ENCODE peak calls at places on chromosomes 3 and 15, in five cellular contexts. K is H1, J is K562, T is HepG2, W is GM12878. C is an unnamed sample.

GRCh38 chr3:165339753-165340152 is 143.6 kb upstream of the SLITRK3 start:
- DNase-seq in K (no peak), J (no peak), T (no peak), W (no peak), C (peak)

GRCh38 chr3:197590313-197590962 is 34.7 kb upstream of the BDH1 start:
- DNase-seq in K (no peak), J (no peak), T (peak), W (no peak), C (no peak)

GRCh38 chr15:73955851-73956250 is 29.6 kb downstream of the LOXL1 start:
- DNase-seq in K (no peak), J (no peak), T (no peak), W (no peak), C (no peak)

GRCh38 chr3:157794771-157795170 is 291.6 kb upstream of the VEPH1 start:
- DNase-seq in K (no peak), J (no peak), T (no peak), W (no peak), C (no peak)

GRCh38 chr3:169162107-169162506 is 501.4 kb downstream of the MECOM start:
- DNase-seq in K (no peak), J (no peak), T (no peak), W (no peak), C (no peak)

GRCh38 chr15:39248204-39248603 is 332.7 kb upstream of the THBS1 start:
- DNase-seq in K (no peak), J (no peak), T (peak), W (no peak), C (peak)

GRCh38 chr15:101323793-101324505 is 28.9 kb upstream of the SNRPA1 start:
- DNase-seq in K (no peak), J (no peak), T (no peak), W (no peak), C (no peak)

GRCh38 chr3:116614795-116615362 is 94.7 kb upstream of the TUSC7 start:
- DNase-seq in K (no peak), J (no peak), T (peak), W (no peak), C (no peak)

GRCh38 chr15:78125267-78125666 is 6.0 kb downstream of the CIB2 start:
- DNase-seq in K (no peak), J (no peak), T (no peak), W (no peak), C (no peak)

GRCh38 chr3:126573492-126574117 is 14.9 kb upstream of the C3orf22 start:
- DNase-seq in K (no peak), J (peak), T (no peak), W (no peak), C (no peak)

GRCh38 chr3:161851941-161852566 is 355.4 kb downstream of the OTOL1 start:
- DNase-seq in K (peak), J (peak), T (peak), W (peak), C (peak)

GRCh38 chr3:52934626-52935530 is 37.5 kb upstream of the STIMATE start:
- DNase-seq in K (peak), J (peak), T (peak), W (peak), C (peak)

GRCh38 chr3:46912986-46913385 is 35.5 kb downstream of the PTH1R start:
- DNase-seq in K (no peak), J (no peak), T (no peak), W (no peak), C (no peak)

GRCh38 chr3:37726445-37727000 is 135.2 kb upstream of the CTDSPL start:
- DNase-seq in K (no peak), J (no peak), T (no peak), W (no peak), C (no peak)

GRCh38 chr3:45246236-45246635 is 20.1 kb upstream of the TMEM158 start:
- DNase-seq in K (no peak), J (no peak), T (no peak), W (no peak), C (no peak)
- TF ChIP-seq SRF in K (no peak), J (no peak), T (no peak), W (no peak), C (no peak)

GRCh38 chr3:138434276-138434874 is at the start of gene ESYT3:
- DNase-seq in K (peak), J (no peak), T (peak), W (no peak), C (no peak)
- TF ChIP-seq EZH2 in K (no peak), J (no peak), T (no peak), W (no peak), C (no peak)

DNA sequence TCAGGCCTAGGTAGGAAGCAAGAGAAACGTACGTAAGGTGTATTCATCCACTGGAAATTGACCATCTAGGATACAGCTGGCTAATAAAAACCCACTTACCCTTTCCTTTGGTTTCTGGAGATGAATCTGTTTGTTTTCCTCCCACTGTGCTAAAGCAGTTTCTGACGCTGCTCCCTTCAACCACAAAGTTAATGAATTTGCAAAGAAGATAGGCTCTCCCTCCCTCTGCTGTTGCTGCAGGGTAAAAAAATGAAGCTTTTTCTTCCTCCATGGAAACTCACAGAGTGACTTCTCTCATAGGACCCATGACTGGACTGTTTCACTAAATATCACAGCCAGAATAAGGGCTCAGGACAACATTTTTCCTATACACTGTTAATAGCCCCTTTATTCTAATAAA is 172.1 kb upstream of the LRRN1 start:
- DNase-seq in K (no peak), J (no peak), T (no peak), W (no peak), C (no peak)
- TF ChIP-seq SRF in K (no peak), J (no peak), T (no peak), W (no peak), C (no peak)

DNA sequence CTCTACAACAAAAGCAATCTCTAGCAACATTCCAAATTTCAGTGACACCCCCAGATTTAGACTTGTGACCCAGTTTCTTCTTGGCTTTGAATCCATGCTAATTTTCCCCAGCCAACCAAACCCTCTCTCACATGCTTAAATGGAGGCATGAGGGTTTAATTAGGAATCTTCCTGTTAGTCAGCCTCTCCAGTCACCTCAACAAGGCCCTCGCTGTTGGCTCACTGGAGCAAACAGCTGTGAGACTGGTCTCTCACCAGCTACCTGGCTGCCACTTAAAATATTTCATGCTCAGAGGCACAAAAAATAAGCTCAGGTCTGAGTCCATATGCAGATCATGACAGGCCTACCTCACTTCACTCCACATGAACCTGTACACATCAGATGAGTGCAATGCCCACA is 630.4 kb upstream of the ADAMTS9 start:
- DNase-seq in K (no peak), J (no peak), T (no peak), W (no peak), C (no peak)
- TF ChIP-seq EZH2 in K (no peak), J (no peak), T (no peak), W (no peak), C (no peak)

DNA sequence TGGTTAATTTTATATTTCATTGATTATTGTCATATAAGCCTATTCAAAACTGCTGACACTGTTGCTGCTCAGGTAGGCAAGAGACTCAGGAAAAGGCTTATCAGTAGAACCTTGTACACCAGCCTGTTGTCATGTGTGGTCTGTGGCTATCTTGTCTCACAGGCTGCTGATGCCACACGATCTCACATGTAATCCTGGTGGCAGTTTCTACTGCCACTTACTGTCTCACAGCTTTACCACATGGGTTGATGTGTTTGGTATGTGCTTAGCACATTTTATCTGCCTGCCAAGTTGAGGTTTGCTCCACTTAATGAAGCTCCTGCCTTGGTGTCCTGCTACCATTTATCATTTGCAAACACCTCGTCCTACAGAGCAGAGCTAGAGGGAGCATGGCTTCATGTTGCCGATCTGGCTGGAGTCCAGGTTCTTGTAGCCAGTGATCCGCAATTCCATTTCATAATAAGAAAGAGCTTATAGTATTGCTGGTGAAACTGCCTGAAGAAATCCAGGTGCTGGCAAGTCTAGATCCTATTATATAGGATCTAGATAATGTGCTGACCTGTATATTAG is 637.9 kb downstream of the NLGN1 start:
- DNase-seq in K (no peak), J (no peak), T (no peak), W (no peak), C (no peak)
- TF ChIP-seq SRF in K (no peak), J (no peak), T (no peak), W (no peak), C (no peak)

DNA sequence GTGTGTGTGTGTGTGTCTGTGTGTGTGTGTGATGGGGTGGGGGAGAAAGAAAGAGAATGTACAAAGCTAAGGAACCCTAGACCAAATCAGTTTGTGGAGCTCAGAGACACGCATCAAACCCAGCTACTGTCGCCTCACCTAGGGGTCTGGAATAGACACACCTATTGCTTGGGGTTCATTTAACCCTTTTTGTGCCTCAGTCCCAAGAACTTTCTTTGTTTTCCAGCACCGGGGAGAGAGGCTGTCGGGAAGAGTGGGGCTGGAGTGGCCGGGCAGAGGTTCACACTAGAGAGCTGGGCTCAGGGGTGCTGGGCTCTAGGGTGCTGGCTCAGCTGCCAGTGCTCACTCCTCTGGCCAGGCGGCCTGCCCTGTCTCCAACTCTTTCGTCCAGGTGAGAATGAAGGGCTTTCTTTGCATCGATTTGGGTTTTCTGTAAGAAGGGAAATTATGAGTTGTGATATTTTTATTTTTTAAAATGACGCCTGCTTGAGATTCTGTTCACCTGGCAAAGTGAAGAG is 221.5 kb downstream of the MEIS2 start:
- DNase-seq in K (no peak), J (no peak), T (no peak), W (no peak), C (no peak)
- TF ChIP-seq EZH2 in K (no peak), J (no peak), T (no peak), W (no peak), C (no peak)

DNA sequence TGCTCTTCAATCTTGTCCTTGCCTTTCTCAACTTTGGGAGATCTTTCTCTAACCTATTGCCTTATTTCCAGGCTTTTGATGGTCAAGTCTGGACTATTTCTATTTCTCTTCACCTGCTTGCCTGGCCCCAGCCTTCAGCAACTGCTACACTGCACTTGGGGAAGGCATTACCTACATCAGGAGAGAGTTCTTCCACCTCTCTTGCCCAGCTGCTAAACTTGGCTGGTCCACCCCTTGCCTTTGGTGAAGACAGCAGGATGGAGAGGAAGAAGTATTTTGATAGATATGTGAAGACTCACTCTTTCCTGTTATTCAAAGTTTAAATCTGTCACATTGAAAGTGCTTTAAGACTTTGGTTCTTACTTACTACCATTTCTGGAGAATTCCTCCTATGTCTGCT is 574.8 kb downstream of the ZPLD1 start:
- DNase-seq in K (no peak), J (no peak), T (no peak), W (no peak), C (no peak)
- TF ChIP-seq SRF in K (no peak), J (no peak), T (no peak), W (no peak), C (no peak)

GRCh38 chr15:89412906-89413411 is 78.3 kb upstream of the POLG start:
- DNase-seq in K (no peak), J (no peak), T (no peak), W (no peak), C (no peak)
- TF ChIP-seq EZH2 in K (no peak), J (no peak), T (no peak), W (no peak), C (no peak)

GRCh38 chr3:141561426-141562034 is 74.7 kb downstream of the RASA2 start:
- DNase-seq in K (no peak), J (peak), T (peak), W (no peak), C (peak)

GRCh38 chr3:141553055-141553454 is 66.2 kb downstream of the RASA2 start:
- DNase-seq in K (no peak), J (no peak), T (no peak), W (no peak), C (no peak)

GRCh38 chr3:141552440-141552991 is 65.7 kb downstream of the RASA2 start:
- DNase-seq in K (no peak), J (no peak), T (no peak), W (no peak), C (no peak)

GRCh38 chr3:141556034-141556433 is 69.2 kb downstream of the RASA2 start:
- DNase-seq in K (no peak), J (no peak), T (no peak), W (no peak), C (no peak)

GRCh38 chr3:141557961-141558706 is 71.3 kb downstream of the RASA2 start:
- DNase-seq in K (no peak), J (no peak), T (no peak), W (no peak), C (no peak)
- TF ChIP-seq SRF in K (no peak), J (no peak), T (no peak), W (no peak), C (no peak)

C was measured in HCT116.